ENCODE peak calls at places on chromosomes 3 and 15, in four cellular contexts. One of them, this sample, is unnamed.

GRCh38 chr15:100852630-100853029 is 27.0 kb upstream of the ALDH1A3 start:
- DNase-seq in memory B cell: no peak
- DNase-seq in B cell: no peak
- DNase-seq in H54: no peak
- DNase-seq in this sample: no peak

GRCh38 chr3:137171834-137172603 is 214.2 kb downstream of the IL20RB start:
- DNase-seq in B cell: no peak
- DNase-seq in memory B cell: no peak
- DNase-seq in H54: no peak
- DNase-seq in this sample: no peak

GRCh38 chr3:8266679-8267267 is 234.8 kb upstream of the LMCD1 start:
- DNase-seq in memory B cell: no peak
- DNase-seq in B cell: no peak
- DNase-seq in H54: no peak
- DNase-seq in this sample: no peak

GRCh38 chr3:134407247-134407640 is 33.0 kb upstream of the AMOTL2 start:
- DNase-seq in memory B cell: no peak
- DNase-seq in B cell: no peak
- DNase-seq in H54: no peak
- DNase-seq in this sample: no peak

GRCh38 chr15:40389824-40390595 is 7.5 kb downstream of the KNSTRN start:
- DNase-seq in memory B cell: no peak
- DNase-seq in H54: no peak
- DNase-seq in B cell: no peak
- DNase-seq in this sample: no peak

GRCh38 chr3:54916722-54917121 is 11.1 kb downstream of the LRTM1 start:
- DNase-seq in memory B cell: no peak
- DNase-seq in B cell: no peak
- DNase-seq in H54: no peak
- DNase-seq in this sample: no peak

GRCh38 chr15:101536166-101536874 is 46.8 kb upstream of the PCSK6 start:
- DNase-seq in memory B cell: no peak
- DNase-seq in B cell: no peak
- DNase-seq in H54: no peak
- DNase-seq in this sample: no peak

GRCh38 chr15:64209680-64210334 is 47.0 kb upstream of the PPIB start:
- DNase-seq in H54: no peak
- DNase-seq in memory B cell: no peak
- DNase-seq in B cell: no peak
- DNase-seq in this sample: peak

GRCh38 chr15:73924258-73924921 is 1.9 kb upstream of the LOXL1 start:
- DNase-seq in H54: peak
- DNase-seq in B cell: no peak
- DNase-seq in memory B cell: no peak
- DNase-seq in this sample: peak

GRCh38 chr3:133124511-133124910 is 86.3 kb downstream of the TMEM108 start:
- DNase-seq in B cell: no peak
- DNase-seq in memory B cell: no peak
- DNase-seq in H54: no peak
- DNase-seq in this sample: no peak

GRCh38 chr3:65854606-65855304 is 184.0 kb downstream of the MAGI1 start:
- DNase-seq in H54: no peak
- DNase-seq in memory B cell: no peak
- DNase-seq in B cell: no peak
- DNase-seq in this sample: peak

GRCh38 chr3:60046212-60046611 is 996.4 kb upstream of the CFAP20DC start:
- DNase-seq in H54: no peak
- DNase-seq in B cell: no peak
- DNase-seq in memory B cell: no peak
- DNase-seq in this sample: peak

GRCh38 chr3:80643421-80643820 is 875.6 kb upstream of the ROBO1 start:
- DNase-seq in memory B cell: no peak
- DNase-seq in H54: no peak
- DNase-seq in B cell: no peak
- DNase-seq in this sample: no peak

GRCh38 chr3:13024274-13024863 is 48.9 kb downstream of the IQSEC1 start:
- DNase-seq in H54: no peak
- DNase-seq in memory B cell: no peak
- DNase-seq in B cell: no peak
- DNase-seq in this sample: no peak

GRCh38 chr3:188282871-188283270 is 128.9 kb downstream of the LPP start:
- DNase-seq in H54: no peak
- DNase-seq in B cell: no peak
- DNase-seq in memory B cell: no peak
- DNase-seq in this sample: no peak

GRCh38 chr15:63156708-63157065 is 590 bp downstream of the RPS27L start:
- DNase-seq in H54: no peak
- DNase-seq in memory B cell: no peak
- DNase-seq in B cell: peak
- DNase-seq in this sample: no peak

GRCh38 chr3:134427400-134428111 is 53.3 kb upstream of the AMOTL2 start:
- DNase-seq in B cell: no peak
- DNase-seq in memory B cell: no peak
- DNase-seq in H54: peak
- DNase-seq in this sample: no peak

GRCh38 chr3:60064210-60065178 is 1014.7 kb upstream of the CFAP20DC start:
- DNase-seq in B cell: no peak
- DNase-seq in H54: no peak
- DNase-seq in memory B cell: no peak
- DNase-seq in this sample: no peak

GRCh38 chr15:33132722-33133345 is 61.7 kb downstream of the FMN1 start:
- DNase-seq in memory B cell: no peak
- DNase-seq in B cell: no peak
- DNase-seq in H54: peak
- DNase-seq in this sample: peak

GRCh38 chr15:71066983-71067382 is 48.3 kb upstream of the THSD4 start:
- DNase-seq in H54: no peak
- DNase-seq in memory B cell: no peak
- DNase-seq in B cell: no peak
- DNase-seq in this sample: no peak